ENCODE peak calls at places on chromosomes 4 and X, in seven cellular contexts. V is endodermal cell, Q is fibroblast of pulmonary artery, N is OCI-LY7, J is heart right ventricle, I is fibroblast of the aortic adventitia, M is choroid plexus epithelial cell. Y is an unnamed sample.

GRCh38 chr4:15149842-15150592 is 147.7 kb downstream of the CPEB2 start:
- DNase-seq in V (peak), Q (peak), N (peak), J (peak), I (peak), M (peak), Y (peak)

GRCh38 chr4:140556372-140557085 is 12.2 kb downstream of the UCP1 start:
- DNase-seq in V (no peak), Q (no peak), N (peak), J (no peak), I (no peak), M (no peak), Y (no peak)

GRCh38 chrX:131081772-131082755 is 23.9 kb downstream of the ARHGAP36 start:
- DNase-seq in V (peak), Q (no peak), N (no peak), J (no peak), I (no peak), M (no peak), Y (no peak)

GRCh38 chr4:79250887-79251286 is 75.0 kb downstream of the NAA11 start:
- DNase-seq in V (no peak), Q (no peak), N (no peak), J (no peak), I (no peak), M (no peak), Y (no peak)

GRCh38 chrX:10579018-10579752 is 41.2 kb downstream of the MID1 start:
- DNase-seq in V (no peak), Q (peak), N (no peak), J (no peak), I (peak), M (peak), Y (no peak)

GRCh38 chr4:5220028-5220427 is 168.7 kb downstream of the STK32B start:
- DNase-seq in V (peak), Q (peak), N (no peak), J (no peak), I (no peak), M (peak), Y (no peak)

GRCh38 chr4:8577046-8577445 is 3.1 kb upstream of the GPR78 start:
- DNase-seq in V (no peak), Q (no peak), N (no peak), J (no peak), I (no peak), M (no peak), Y (no peak)

GRCh38 chrX:12970691-12971202 is 4.2 kb upstream of the TMSB4X start:
- DNase-seq in V (peak), Q (peak), N (no peak), J (no peak), I (peak), M (peak), Y (peak)

GRCh38 chr4:13544556-13545393 is 467 bp upstream of the NKX3-2 start:
- DNase-seq in V (peak), Q (peak), N (peak), J (peak), I (peak), M (peak), Y (peak)

GRCh38 chr4:107449611-107450369 is 270.2 kb downstream of the PAPSS1 start:
- DNase-seq in V (no peak), Q (no peak), N (no peak), J (no peak), I (no peak), M (no peak), Y (no peak)

GRCh38 chr4:150569384-150569987 is 12.5 kb upstream of the MAB21L2 start:
- DNase-seq in V (no peak), Q (peak), N (no peak), J (no peak), I (peak), M (peak), Y (no peak)

GRCh38 chr4:54784188-54784671 is 126.5 kb downstream of the KIT start:
- DNase-seq in V (no peak), Q (peak), N (no peak), J (peak), I (peak), M (peak), Y (no peak)

GRCh38 chrX:134374294-134374693 is 85.7 kb upstream of the HPRT1 start:
- DNase-seq in V (no peak), Q (no peak), N (peak), J (no peak), I (peak), M (peak), Y (no peak)

GRCh38 chr4:73964862-73965611 is 16.8 kb downstream of the PF4 start:
- DNase-seq in V (peak), Q (peak), N (no peak), J (no peak), I (no peak), M (peak), Y (peak)

GRCh38 chr4:123809864-123810263 is 413.3 kb downstream of the SPRY1 start:
- DNase-seq in V (no peak), Q (no peak), N (no peak), J (no peak), I (no peak), M (no peak), Y (no peak)

DNA sequence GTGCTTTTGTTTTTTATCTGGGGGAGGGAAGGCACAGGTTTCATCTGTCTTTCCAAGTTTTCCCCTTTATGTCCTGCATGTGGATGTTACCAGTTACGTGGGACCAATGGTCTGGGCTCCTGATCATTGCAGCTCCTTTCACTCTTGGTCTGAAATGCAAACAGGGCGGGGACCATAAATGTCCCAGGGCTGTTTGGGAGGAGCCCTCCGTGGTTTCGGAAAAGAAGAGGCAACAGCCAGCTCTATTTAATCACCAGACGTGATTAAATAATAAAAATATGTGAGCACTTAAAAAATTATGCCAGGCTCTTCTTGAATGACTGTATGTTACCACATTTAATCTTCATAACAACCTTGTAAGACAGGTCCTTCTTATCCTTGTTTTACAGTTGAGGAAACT is 30.8 kb upstream of the C1GALT1C1 start:
- DNase-seq in V (no peak), Q (no peak), N (no peak), J (no peak), I (peak), M (no peak), Y (peak)
- H3K4me3 ChIP-seq in V (no peak), Q (no peak), N (no peak), J (no peak), I (no peak), M (no peak), Y (no peak)

GRCh38 chrX:125444659-125445058 is 125.0 kb downstream of the TEX13C start:
- DNase-seq in V (peak), Q (no peak), N (no peak), J (no peak), I (no peak), M (no peak), Y (no peak)

GRCh38 chrX:125436855-125437254 is 117.2 kb downstream of the TEX13C start:
- DNase-seq in V (no peak), Q (peak), N (peak), J (no peak), I (no peak), M (peak), Y (no peak)

GRCh38 chrX:125439194-125439849 is 119.7 kb downstream of the TEX13C start:
- DNase-seq in V (no peak), Q (peak), N (no peak), J (no peak), I (no peak), M (no peak), Y (no peak)
- TF ChIP-seq CTCF in V (peak), Q (no peak), N (no peak), J (no peak), I (no peak), M (no peak), Y (no peak)

GRCh38 chr4:791866-792630 is 33.9 kb downstream of the CPLX1 start:
- DNase-seq in V (peak), Q (no peak), N (no peak), J (no peak), I (peak), M (no peak), Y (no peak)
- H3K4me3 ChIP-seq in V (no peak), Q (no peak), N (no peak), J (peak), I (peak), M (no peak), Y (no peak)

DNA sequence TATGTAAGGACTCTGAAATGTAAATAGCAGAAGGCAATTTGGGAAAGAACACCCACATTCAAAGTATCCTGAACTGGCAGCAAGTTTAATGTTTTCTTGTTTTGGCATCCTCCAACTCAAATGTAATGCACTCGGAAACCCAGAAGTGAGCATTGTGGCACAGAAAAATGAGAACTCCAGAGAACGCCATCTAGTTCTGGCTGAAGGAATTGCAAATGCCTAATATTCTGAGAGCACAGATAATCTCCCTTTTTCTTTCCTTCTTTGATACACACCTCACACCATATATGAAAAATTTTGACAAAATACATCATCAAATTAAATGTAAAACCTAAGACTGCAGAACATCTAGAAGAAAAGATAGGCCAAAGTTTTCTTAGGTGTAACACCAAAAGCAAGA is 52.1 kb downstream of the PWWP3B start:
- DNase-seq in V (no peak), Q (peak), N (peak), J (no peak), I (no peak), M (peak), Y (no peak)
- TF ChIP-seq CTCF in V (peak), Q (peak), N (peak), J (no peak), I (peak), M (peak), Y (peak)

DNA sequence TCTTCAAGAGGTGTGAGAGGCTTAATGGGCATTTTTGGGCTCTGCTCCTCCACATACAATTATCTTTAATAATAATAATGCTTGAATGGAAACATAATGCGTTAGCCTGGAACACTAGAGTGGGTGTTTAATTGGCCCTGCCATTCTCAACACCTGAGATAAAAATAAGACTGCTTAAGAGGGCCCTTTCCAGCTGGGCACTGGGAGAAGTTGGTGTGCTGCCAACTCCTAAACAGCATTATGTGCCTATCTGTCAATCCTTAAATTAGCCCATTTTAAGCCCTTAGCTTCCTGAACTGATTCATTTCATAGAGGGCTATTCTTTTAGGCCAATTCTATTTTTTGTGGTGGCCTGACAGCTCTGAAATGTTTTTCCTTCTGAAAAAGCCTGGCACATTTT is 211.1 kb upstream of the ZIC3 start:
- DNase-seq in V (no peak), Q (no peak), N (no peak), J (no peak), I (no peak), M (no peak), Y (no peak)
- H3K4me3 ChIP-seq in V (no peak), Q (no peak), N (no peak), J (no peak), I (no peak), M (no peak), Y (no peak)

DNA sequence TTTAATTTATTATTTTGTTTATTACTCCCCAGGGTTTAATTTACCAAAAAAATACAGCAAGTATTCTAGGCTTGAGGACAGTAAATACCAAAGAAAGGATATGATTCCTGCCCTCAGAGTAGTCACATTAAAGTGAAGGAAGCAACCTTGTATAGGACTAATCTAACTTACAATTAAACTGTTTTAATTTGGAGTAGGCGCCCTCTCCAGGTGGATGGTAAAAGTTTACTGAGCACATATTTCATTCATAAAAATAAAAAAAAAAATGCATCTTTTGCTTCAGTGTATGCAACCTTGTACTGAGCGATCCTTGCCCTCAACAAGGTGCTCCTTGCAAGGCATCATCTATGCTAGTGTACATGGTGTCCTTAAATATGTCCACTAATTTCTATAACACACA is 72.0 kb upstream of the MAGEB16 start:
- DNase-seq in V (no peak), Q (peak), N (peak), J (no peak), I (no peak), M (peak), Y (no peak)
- TF ChIP-seq CTCF in V (peak), Q (peak), N (peak), J (no peak), I (no peak), M (peak), Y (no peak)

DNA sequence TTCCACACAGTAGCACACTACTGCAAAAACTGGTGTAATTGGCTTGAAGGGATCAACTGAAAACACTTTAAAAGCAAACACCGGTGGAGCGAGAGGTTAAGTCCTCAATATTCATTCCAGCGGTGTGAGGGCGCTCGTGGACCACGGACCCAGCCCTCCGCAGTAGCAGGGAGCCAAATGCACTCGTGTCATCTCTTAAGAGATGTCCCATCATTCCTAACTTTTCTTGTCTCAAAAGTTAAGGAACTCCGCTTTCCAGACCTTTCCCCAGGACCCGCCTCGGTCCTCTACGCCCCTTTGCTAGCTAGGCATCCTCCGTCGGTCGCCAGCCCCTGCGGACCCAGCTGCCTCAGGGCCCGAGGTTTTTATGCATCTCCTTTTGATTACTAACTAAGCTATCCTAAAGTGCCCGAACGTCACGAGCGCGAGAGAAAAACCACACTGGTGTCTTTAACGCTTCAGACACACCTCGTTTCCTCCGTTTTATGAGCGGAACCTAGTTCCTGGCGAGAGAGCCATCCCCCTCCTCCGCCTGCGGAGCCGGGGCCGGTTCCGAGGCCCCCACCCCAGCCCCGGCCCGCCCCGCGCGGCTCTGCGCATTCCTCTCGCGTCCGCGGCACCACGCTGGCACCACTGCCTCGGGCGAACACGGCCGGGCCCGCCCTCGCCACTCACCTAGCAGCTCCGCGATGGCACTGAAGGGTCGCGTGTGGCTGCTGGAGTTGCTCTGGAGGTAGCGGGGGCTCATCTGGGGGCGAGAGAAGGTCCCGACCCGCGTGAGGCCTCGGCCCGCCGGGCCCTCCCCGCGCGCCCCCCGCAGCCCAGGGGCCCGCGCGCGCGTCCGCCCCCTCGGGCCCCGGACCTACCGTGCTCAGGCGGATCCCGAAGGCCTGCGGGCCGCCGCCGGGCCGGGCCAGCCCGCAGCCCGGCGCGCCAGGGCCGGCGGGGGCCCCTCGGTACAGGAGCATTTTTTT is 723 bp downstream of the MORC4 start:
- DNase-seq in V (peak), Q (peak), N (peak), J (peak), I (peak), M (peak), Y (peak)
- H3K4me3 ChIP-seq in V (peak), Q (peak), N (peak), J (peak), I (peak), M (peak), Y (peak)